ENCODE peak calls at places on chromosomes 1 and 21, in six cellular contexts. Y is esophagus squamous epithelium, E is iPS-NIHi11, I is bronchial epithelial cell, X is cardiac fibroblast, F is left lung. V is an unnamed sample.

GRCh38 chr21:35256468-35256988 is 207.4 kb upstream of the RUNX1 start:
- DNase-seq in Y (no peak), E (peak), I (peak), X (peak), F (peak), V (no peak)

GRCh38 chr1:21706151-21706835 is 37.1 kb upstream of the RAP1GAP start:
- DNase-seq in Y (no peak), E (peak), I (no peak), X (peak), F (no peak), V (no peak)

GRCh38 chr1:8985915-8986813 is 40.1 kb downstream of the SLC2A7 start:
- DNase-seq in Y (no peak), E (no peak), I (peak), X (peak), F (peak), V (no peak)

GRCh38 chr1:3368711-3369436 is 85.6 kb upstream of the ARHGEF16 start:
- DNase-seq in Y (no peak), E (no peak), I (peak), X (peak), F (peak), V (no peak)

GRCh38 chr1:232923739-232924386 is 26.5 kb upstream of the NTPCR start:
- DNase-seq in Y (no peak), E (no peak), I (peak), X (no peak), F (no peak), V (no peak)

GRCh38 chr1:80427886-80428285 is 1372.8 kb upstream of the ADGRL2 start:
- DNase-seq in Y (no peak), E (no peak), I (no peak), X (peak), F (no peak), V (no peak)

GRCh38 chr1:17207966-17208418 is 3.1 kb downstream of the PADI1 start:
- DNase-seq in Y (no peak), E (peak), I (peak), X (peak), F (no peak), V (peak)

GRCh38 chr1:76254165-76255043 is 179.9 kb downstream of the ST6GALNAC3 start:
- DNase-seq in Y (no peak), E (no peak), I (peak), X (peak), F (no peak), V (no peak)